ENCODE peak calls at places on chromosome 5, in seven cellular contexts. J is sigmoid colon, P is transverse colon, W is H1, Q is K562, F is HepG2, T is GM12878. O is an unnamed sample.

GRCh38 chr5:113330533-113331200 is 104.1 kb downstream of the TSSK1B start:
- DNase-seq in W (no peak), P (no peak), F (peak; percentile 19), T (no peak), J (peak; percentile 74), Q (peak; percentile 19), O (no peak)

GRCh38 chr5:173972844-173973613 is 15.9 kb upstream of the C5orf47 start:
- DNase-seq in Q (peak; percentile 83), P (peak; percentile 86), J (peak; percentile 91), T (peak; percentile 40), W (peak; percentile 70), F (peak; percentile 73), O (peak; percentile 97)

GRCh38 chr5:146947181-146947941 is 68.8 kb upstream of the PPP2R2B start:
- DNase-seq in T (no peak), P (no peak), F (no peak), W (no peak), Q (peak; percentile 16), J (no peak), O (no peak)

GRCh38 chr5:54539001-54539400 is 21.4 kb downstream of the SNX18 start:
- DNase-seq in P (no peak), F (no peak), W (no peak), T (no peak), Q (no peak), J (no peak), O (no peak)

GRCh38 chr5:144979516-144980264 is 809.0 kb downstream of the KCTD16 start:
- DNase-seq in P (no peak), F (no peak), T (no peak), Q (no peak), W (no peak), J (no peak), O (no peak)

GRCh38 chr5:71744009-71744792 is 25.1 kb downstream of the CARTPT start:
- DNase-seq in P (peak; percentile 46), T (no peak), W (no peak), Q (no peak), J (no peak), F (no peak), O (peak; percentile 74)

GRCh38 chr5:149550608-149551226 is 522 bp downstream of the CSNK1A1 start:
- DNase-seq in P (peak; percentile 35), Q (peak; percentile 32), W (no peak), T (no peak), F (no peak), J (peak; percentile 77), O (no peak)

GRCh38 chr5:115033861-115034260 is 135.8 kb downstream of the TRIM36 start:
- DNase-seq in F (peak; percentile 6), J (no peak), T (no peak), P (no peak), W (peak; percentile 39), Q (no peak), O (no peak)

GRCh38 chr5:33433303-33434255 is 7.2 kb upstream of the TARS1 start:
- DNase-seq in P (peak; percentile 30), F (no peak), Q (no peak), T (no peak), J (no peak), W (no peak), O (no peak)

GRCh38 chr5:157802747-157803146 is 56.2 kb downstream of the CLINT1 start:
- DNase-seq in T (no peak), F (no peak), W (no peak), Q (no peak), P (no peak), J (no peak), O (no peak)

GRCh38 chr5:38104497-38105230 is 153.7 kb upstream of the EGFLAM start:
- DNase-seq in F (peak; percentile 99), T (no peak), P (no peak), W (peak; percentile 84), Q (no peak), J (no peak), O (peak; percentile 78)

GRCh38 chr5:141844414-141845097 is 33.7 kb downstream of the PCDH1 start:
- DNase-seq in Q (no peak), J (no peak), F (no peak), W (no peak), T (no peak), P (no peak), O (no peak)

GRCh38 chr5:95564450-95564849 is 9.5 kb downstream of the ARSK start:
- DNase-seq in T (no peak), F (no peak), J (no peak), Q (no peak), P (no peak), W (no peak), O (no peak)

GRCh38 chr5:72210913-72211670 is 103.8 kb downstream of the MAP1B start:
- DNase-seq in F (peak; percentile 44), P (peak; percentile 23), T (no peak), Q (no peak), W (no peak), J (no peak), O (no peak)

GRCh38 chr5:38615042-38615441 is 58.6 kb upstream of the LIFR start:
- DNase-seq in P (no peak), W (no peak), T (no peak), J (no peak), F (no peak), Q (no peak), O (peak; percentile 29)

GRCh38 chr5:8923516-8923915 is 622.4 kb downstream of the SEMA5A start:
- DNase-seq in J (no peak), F (no peak), Q (no peak), T (no peak), W (no peak), P (no peak), O (no peak)

GRCh38 chr5:170892201-170892600 is 30.4 kb downstream of the RANBP17 start:
- DNase-seq in P (no peak), F (no peak), J (no peak), W (no peak), T (no peak), Q (no peak), O (no peak)

GRCh38 chr5:142785211-142785610 is 15.0 kb downstream of the ARHGAP26 start:
- DNase-seq in P (no peak), J (no peak), F (no peak), T (no peak), W (no peak), Q (no peak), O (no peak)

GRCh38 chr5:50711280-50711679 is 44.8 kb downstream of the PARP8 start:
- DNase-seq in W (no peak), F (no peak), P (peak; percentile 53), Q (no peak), T (peak; percentile 87), J (no peak), O (no peak)

GRCh38 chr5:99775189-99775588 is 760.0 kb upstream of the FAM174A start:
- DNase-seq in J (no peak), W (no peak), Q (no peak), P (no peak), T (no peak), F (no peak), O (no peak)

DNA sequence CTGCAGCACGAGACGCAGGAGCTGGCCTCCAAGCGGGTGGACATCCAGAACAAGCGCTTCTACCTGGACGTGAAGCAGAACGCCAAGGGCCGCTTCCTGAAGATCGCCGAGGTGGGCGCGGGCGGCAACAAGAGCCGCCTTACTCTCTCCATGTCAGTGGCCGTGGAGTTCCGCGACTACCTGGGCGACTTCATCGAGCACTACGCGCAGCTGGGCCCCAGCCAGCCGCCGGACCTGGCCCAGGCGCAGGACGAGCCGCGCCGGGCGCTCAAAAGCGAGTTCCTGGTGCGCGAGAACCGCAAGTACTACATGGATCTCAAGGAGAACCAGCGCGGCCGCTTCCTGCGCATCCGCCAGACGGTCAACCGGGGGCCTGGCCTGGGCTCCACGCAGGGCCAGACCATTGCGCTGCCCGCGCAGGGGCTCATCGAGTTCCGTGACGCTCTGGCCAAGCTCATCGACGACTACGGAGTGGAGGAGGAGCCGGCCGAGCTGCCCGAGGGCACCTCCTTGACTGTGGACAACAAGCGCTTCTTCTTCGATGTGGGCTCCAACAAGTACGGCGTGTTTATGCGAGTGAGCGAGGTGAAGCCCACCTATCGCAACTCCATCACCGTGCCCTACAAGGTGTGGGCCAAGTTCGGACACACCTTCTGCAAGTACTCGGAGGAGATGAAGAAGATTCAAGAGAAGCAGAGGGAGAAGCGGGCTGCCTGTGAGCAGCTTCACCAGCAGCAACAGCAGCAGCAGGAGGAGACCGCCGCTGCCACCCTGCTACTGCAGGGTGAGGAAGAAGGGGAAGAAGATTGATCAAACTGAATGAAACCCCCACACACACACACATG is 654 bp downstream of the PURA start:
- DNase-seq in T (no peak), J (peak; percentile 86), Q (peak; percentile 39), P (peak; percentile 71), F (no peak), W (no peak), O (peak; percentile 94)
- H3K4me3 ChIP-seq in T (peak overlapping the region; percentile 93), J (peak overlapping the region; percentile 85), Q (peak overlapping the region; percentile 65), P (peak overlapping the region; percentile 71), F (peak overlapping the region; percentile 89), W (peak overlapping the region; percentile 53), O (peak overlapping the region; percentile 89)

DNA sequence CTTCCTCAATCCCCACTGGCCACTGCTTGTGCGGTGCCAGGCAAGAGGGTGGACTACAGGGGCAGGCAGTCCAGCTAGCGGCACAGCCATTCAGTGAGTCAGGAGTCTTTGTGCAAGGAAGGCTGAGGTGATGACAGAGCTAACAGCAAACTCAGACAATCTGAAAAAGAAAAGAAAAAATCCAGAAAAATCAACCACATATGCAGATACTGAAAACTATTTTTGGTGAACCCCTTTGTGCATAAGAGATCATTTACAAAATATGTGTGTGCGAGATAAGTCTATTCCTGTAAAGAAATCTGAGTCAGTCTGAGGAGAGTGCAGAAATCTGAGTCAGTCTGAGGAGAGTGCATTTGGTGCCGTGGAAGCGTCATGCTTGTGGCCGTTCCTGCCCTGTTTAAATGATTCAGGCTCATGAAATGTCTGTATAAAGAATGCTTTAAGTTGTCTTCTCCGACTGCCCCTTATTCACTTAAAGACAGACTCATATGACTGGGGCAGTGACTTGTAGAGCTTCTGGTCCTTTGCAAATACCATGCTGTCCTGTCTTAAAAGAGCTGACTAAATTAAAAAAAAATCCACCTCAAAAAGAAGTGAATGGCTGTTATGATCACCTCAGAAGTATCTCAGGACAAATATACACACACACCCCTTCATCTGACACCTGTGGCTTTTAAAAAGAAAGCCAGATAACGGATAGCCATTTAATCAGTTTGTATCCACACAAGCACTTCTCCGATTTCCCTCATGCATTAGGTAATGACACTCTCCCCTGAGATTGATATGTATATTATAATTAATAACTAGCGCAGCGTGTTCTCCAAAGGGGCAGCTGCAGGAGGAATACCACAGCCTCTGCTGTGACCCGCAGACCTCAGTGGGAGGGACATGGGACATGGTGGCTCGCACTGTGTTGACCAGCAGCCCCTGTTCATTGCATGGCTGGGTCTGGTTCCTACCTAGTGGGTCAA is 47.3 kb downstream of the TRIO start:
- DNase-seq in P (no peak), Q (no peak), F (no peak), W (no peak), J (no peak), T (no peak), O (no peak)
- TF ChIP-seq POLR2AphosphoS5 in P (no peak), Q (no peak), F (no peak), W (no peak), J (peak; percentile 60), T (no peak), O (peak; percentile 46)

DNA sequence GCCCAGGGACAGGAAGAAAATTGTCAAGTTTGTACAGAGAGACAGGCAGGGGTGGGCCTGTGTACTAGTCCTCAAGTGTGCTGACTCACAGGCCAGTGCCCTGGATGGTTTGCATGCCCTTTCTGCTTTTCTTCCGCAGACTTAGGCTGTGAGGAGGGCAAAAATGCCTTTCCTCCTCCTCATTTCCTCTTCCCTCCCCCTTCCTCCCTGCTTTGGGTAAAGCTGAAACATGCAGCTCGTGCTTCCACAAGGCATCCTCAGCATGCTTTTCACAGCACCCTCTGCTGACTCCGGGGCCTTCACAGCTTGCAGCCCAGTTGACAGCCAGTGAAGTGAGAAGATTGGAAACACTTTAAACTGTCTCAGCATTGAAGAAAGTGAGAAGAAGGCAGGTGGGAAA is 138.6 kb downstream of the GRIA1 start:
- DNase-seq in P (no peak), F (no peak), Q (no peak), J (no peak), T (no peak), W (peak; percentile 60), O (no peak)
- TF ChIP-seq EP300 in P (no peak), F (no peak), Q (no peak), J (no peak), T (no peak), W (no peak), O (no peak)

GRCh38 chr5:16931334-16932110 is 4.6 kb downstream of the MYO10 start:
- DNase-seq in Q (no peak), W (no peak), J (no peak), P (peak; percentile 83), F (no peak), T (no peak), O (no peak)
- H3K4me3 ChIP-seq in Q (no peak overlapping the region), W (no peak overlapping the region), J (no peak overlapping the region), P (no peak overlapping the region), F (no peak overlapping the region), T (no peak overlapping the region), O (no peak overlapping the region)